ENCODE peak calls at places on chromosomes 1 and 21, in seven cellular contexts. One of them, this sample, is unnamed.
A peak's percentile ranks its signal among the peaks of the same experiment; 100 is the strongest.

GRCh38 chr1:160866001-160866704 is 3.5 kb upstream of the CD244 start:
- DNase-seq in adrenal gland: no peak
- DNase-seq in hepatocyte: no peak
- DNase-seq in left ventricle myocardium inferior: no peak
- DNase-seq in tibial artery: no peak
- DNase-seq in fibroblast of lung: no peak
- DNase-seq in A549: no peak
- DNase-seq in this sample: no peak

GRCh38 chr1:38243106-38243505 is 196.5 kb upstream of the POU3F1 start:
- DNase-seq in adrenal gland: no peak
- DNase-seq in hepatocyte: peak; percentile 58
- DNase-seq in left ventricle myocardium inferior: no peak
- DNase-seq in tibial artery: no peak
- DNase-seq in fibroblast of lung: no peak
- DNase-seq in A549: no peak
- DNase-seq in this sample: no peak

GRCh38 chr1:153192697-153193096 is 10.5 kb upstream of the LELP1 start:
- DNase-seq in adrenal gland: no peak
- DNase-seq in hepatocyte: no peak
- DNase-seq in left ventricle myocardium inferior: no peak
- DNase-seq in tibial artery: no peak
- DNase-seq in fibroblast of lung: no peak
- DNase-seq in A549: no peak
- DNase-seq in this sample: no peak

GRCh38 chr1:93753766-93754763 is 72.4 kb upstream of the BCAR3 start:
- DNase-seq in adrenal gland: peak; percentile 78
- DNase-seq in hepatocyte: no peak
- DNase-seq in left ventricle myocardium inferior: no peak
- DNase-seq in tibial artery: peak; percentile 30
- DNase-seq in fibroblast of lung: peak; percentile 96
- DNase-seq in A549: peak; percentile 28
- DNase-seq in this sample: peak; percentile 81

GRCh38 chr1:183931646-183932271 is 105.8 kb downstream of the COLGALT2 start:
- DNase-seq in adrenal gland: no peak
- DNase-seq in hepatocyte: no peak
- DNase-seq in left ventricle myocardium inferior: no peak
- DNase-seq in tibial artery: no peak
- DNase-seq in fibroblast of lung: peak; percentile 17
- DNase-seq in A549: no peak
- DNase-seq in this sample: peak; percentile 30

GRCh38 chr1:169900567-169900966 is 6.9 kb upstream of the SCYL3 start:
- DNase-seq in adrenal gland: no peak
- DNase-seq in hepatocyte: no peak
- DNase-seq in left ventricle myocardium inferior: no peak
- DNase-seq in tibial artery: no peak
- DNase-seq in fibroblast of lung: no peak
- DNase-seq in A549: no peak
- DNase-seq in this sample: no peak

GRCh38 chr21:25243809-25244208 is 363.5 kb downstream of the MRPL39 start:
- DNase-seq in adrenal gland: no peak
- DNase-seq in hepatocyte: no peak
- DNase-seq in left ventricle myocardium inferior: no peak
- DNase-seq in tibial artery: no peak
- DNase-seq in fibroblast of lung: peak; percentile 5
- DNase-seq in A549: no peak
- DNase-seq in this sample: no peak

GRCh38 chr1:202807367-202807925 is 775 bp downstream of the KDM5B start:
- DNase-seq in adrenal gland: no peak
- DNase-seq in hepatocyte: peak; percentile 83
- DNase-seq in left ventricle myocardium inferior: peak; percentile 25
- DNase-seq in tibial artery: peak; percentile 23
- DNase-seq in fibroblast of lung: peak; percentile 37
- DNase-seq in A549: peak; percentile 89
- DNase-seq in this sample: peak; percentile 95

GRCh38 chr1:8194481-8195227 is 123.3 kb upstream of the SLC45A1 start:
- DNase-seq in adrenal gland: no peak
- DNase-seq in hepatocyte: no peak
- DNase-seq in left ventricle myocardium inferior: no peak
- DNase-seq in tibial artery: no peak
- DNase-seq in fibroblast of lung: peak; percentile 28
- DNase-seq in A549: peak; percentile 82
- DNase-seq in this sample: peak; percentile 94

GRCh38 chr1:64692911-64693310 is 52.0 kb upstream of the RAVER2 start:
- DNase-seq in adrenal gland: no peak
- DNase-seq in hepatocyte: no peak
- DNase-seq in left ventricle myocardium inferior: no peak
- DNase-seq in tibial artery: no peak
- DNase-seq in fibroblast of lung: no peak
- DNase-seq in A549: no peak
- DNase-seq in this sample: no peak

GRCh38 chr21:43195131-43196021 is 26.6 kb downstream of the CRYAA start:
- DNase-seq in adrenal gland: peak; percentile 50
- DNase-seq in hepatocyte: peak; percentile 25
- DNase-seq in left ventricle myocardium inferior: peak; percentile 57
- DNase-seq in tibial artery: no peak
- DNase-seq in fibroblast of lung: no peak
- DNase-seq in A549: no peak
- DNase-seq in this sample: peak; percentile 78

GRCh38 chr1:41381691-41382530 is 20.7 kb downstream of the FOXO6 start:
- DNase-seq in adrenal gland: no peak
- DNase-seq in hepatocyte: peak; percentile 63
- DNase-seq in left ventricle myocardium inferior: no peak
- DNase-seq in tibial artery: peak; percentile 60
- DNase-seq in fibroblast of lung: peak; percentile 35
- DNase-seq in A549: peak; percentile 69
- DNase-seq in this sample: peak; percentile 96

GRCh38 chr1:234065794-234066447 is 161.4 kb downstream of the SLC35F3 start:
- DNase-seq in adrenal gland: peak; percentile 67
- DNase-seq in hepatocyte: peak; percentile 84
- DNase-seq in left ventricle myocardium inferior: peak; percentile 70
- DNase-seq in tibial artery: peak; percentile 71
- DNase-seq in fibroblast of lung: peak; percentile 57
- DNase-seq in A549: peak; percentile 58
- DNase-seq in this sample: peak; percentile 88

GRCh38 chr1:184473176-184473966 is 86.5 kb downstream of the C1orf21 start:
- DNase-seq in adrenal gland: no peak
- DNase-seq in hepatocyte: no peak
- DNase-seq in left ventricle myocardium inferior: no peak
- DNase-seq in tibial artery: no peak
- DNase-seq in fibroblast of lung: no peak
- DNase-seq in A549: no peak
- DNase-seq in this sample: no peak

GRCh38 chr1:219304227-219305226 is 130.8 kb downstream of the LYPLAL1 start:
- DNase-seq in adrenal gland: peak; percentile 60
- DNase-seq in hepatocyte: no peak
- DNase-seq in left ventricle myocardium inferior: peak; percentile 46
- DNase-seq in tibial artery: no peak
- DNase-seq in fibroblast of lung: peak; percentile 44
- DNase-seq in A549: peak; percentile 30
- DNase-seq in this sample: peak; percentile 62

GRCh38 chr1:233668725-233669294 is 54.9 kb downstream of the KCNK1 start:
- DNase-seq in adrenal gland: no peak
- DNase-seq in hepatocyte: no peak
- DNase-seq in left ventricle myocardium inferior: no peak
- DNase-seq in tibial artery: no peak
- DNase-seq in fibroblast of lung: peak; percentile 34
- DNase-seq in A549: peak; percentile 85
- DNase-seq in this sample: peak; percentile 29

GRCh38 chr1:54249798-54250497 is 50.0 kb downstream of the MRPL37 start:
- DNase-seq in adrenal gland: peak; percentile 90
- DNase-seq in hepatocyte: peak; percentile 66
- DNase-seq in left ventricle myocardium inferior: no peak
- DNase-seq in tibial artery: peak; percentile 64
- DNase-seq in fibroblast of lung: peak; percentile 63
- DNase-seq in A549: peak; percentile 71
- DNase-seq in this sample: peak; percentile 99

GRCh38 chr1:216894499-216894898 is 171.3 kb upstream of the ESRRG start:
- DNase-seq in adrenal gland: no peak
- DNase-seq in hepatocyte: no peak
- DNase-seq in left ventricle myocardium inferior: no peak
- DNase-seq in tibial artery: no peak
- DNase-seq in fibroblast of lung: no peak
- DNase-seq in A549: no peak
- DNase-seq in this sample: no peak

GRCh38 chr1:216887032-216887431 is 163.8 kb upstream of the ESRRG start:
- DNase-seq in adrenal gland: no peak
- DNase-seq in hepatocyte: no peak
- DNase-seq in left ventricle myocardium inferior: no peak
- DNase-seq in tibial artery: no peak
- DNase-seq in fibroblast of lung: peak; percentile 62
- DNase-seq in A549: no peak
- DNase-seq in this sample: no peak

GRCh38 chr1:216888721-216889120 is 165.5 kb upstream of the ESRRG start:
- DNase-seq in adrenal gland: no peak
- DNase-seq in hepatocyte: no peak
- DNase-seq in left ventricle myocardium inferior: no peak
- DNase-seq in tibial artery: no peak
- DNase-seq in fibroblast of lung: no peak
- DNase-seq in A549: no peak
- DNase-seq in this sample: no peak

GRCh38 chr1:216892581-216892980 is 169.4 kb upstream of the ESRRG start:
- DNase-seq in adrenal gland: no peak
- DNase-seq in hepatocyte: no peak
- DNase-seq in left ventricle myocardium inferior: no peak
- DNase-seq in tibial artery: no peak
- DNase-seq in fibroblast of lung: no peak
- DNase-seq in A549: no peak
- DNase-seq in this sample: no peak
- H3K9me3 ChIP-seq in adrenal gland: no peaks in the 10 kb centered on the region
- H3K9me3 ChIP-seq in hepatocyte: no peaks in the 10 kb centered on the region
- H3K9me3 ChIP-seq in left ventricle myocardium inferior: no peaks in the 10 kb centered on the region
- H3K9me3 ChIP-seq in tibial artery: no peaks in the 10 kb centered on the region
- H3K9me3 ChIP-seq in fibroblast of lung: no peaks in the 10 kb centered on the region
- H3K9me3 ChIP-seq in A549: no peaks in the 10 kb centered on the region
- H3K9me3 ChIP-seq in this sample: no peaks in the 10 kb centered on the region

GRCh38 chr1:89462250-89462649 is 62.4 kb upstream of the LRRC8B start:
- DNase-seq in adrenal gland: no peak
- DNase-seq in hepatocyte: no peak
- DNase-seq in left ventricle myocardium inferior: no peak
- DNase-seq in tibial artery: no peak
- DNase-seq in fibroblast of lung: no peak
- DNase-seq in A549: no peak
- DNase-seq in this sample: no peak
- TF ChIP-seq CTCF in adrenal gland: no peak
- TF ChIP-seq CTCF in hepatocyte: no peak
- TF ChIP-seq CTCF in left ventricle myocardium inferior: no peak
- TF ChIP-seq CTCF in tibial artery: no peak
- TF ChIP-seq CTCF in fibroblast of lung: no peak
- TF ChIP-seq CTCF in A549: no peak
- TF ChIP-seq CTCF in this sample: no peak

DNA sequence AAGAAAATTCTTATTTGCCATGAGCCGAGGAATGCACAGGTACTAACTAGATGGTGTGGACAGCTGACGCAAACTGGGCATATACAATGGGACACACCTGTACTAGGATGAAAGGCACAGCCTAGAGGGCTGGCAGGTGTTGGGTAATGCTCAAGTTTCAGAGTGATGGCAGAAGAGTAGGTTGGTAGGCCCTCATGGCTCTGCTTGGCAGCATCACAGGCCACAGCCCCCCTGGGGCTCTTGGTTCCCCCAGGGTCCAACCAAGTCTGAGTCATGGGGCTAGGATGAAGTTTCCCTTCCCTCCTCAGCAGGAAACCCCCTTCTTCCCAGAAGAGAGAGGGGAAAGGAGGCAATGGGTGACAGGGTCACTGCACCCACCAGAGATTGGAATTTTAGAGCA is 35.2 kb downstream of the SPEN start:
- DNase-seq in adrenal gland: no peak
- DNase-seq in hepatocyte: no peak
- DNase-seq in left ventricle myocardium inferior: no peak
- DNase-seq in tibial artery: no peak
- DNase-seq in fibroblast of lung: no peak
- DNase-seq in A549: no peak
- DNase-seq in this sample: peak; percentile 60
- H3K4me1 ChIP-seq in adrenal gland: peaks cover 16% of the 10 kb centered on the region
- H3K4me1 ChIP-seq in hepatocyte: peaks cover 15% of the 10 kb centered on the region
- H3K4me1 ChIP-seq in left ventricle myocardium inferior: peaks cover 58% of the 10 kb centered on the region
- H3K4me1 ChIP-seq in tibial artery: peaks cover 33% of the 10 kb centered on the region
- H3K4me1 ChIP-seq in fibroblast of lung: peaks cover 15% of the 10 kb centered on the region
- H3K4me1 ChIP-seq in A549: peaks cover 30% of the 10 kb centered on the region
- H3K4me1 ChIP-seq in this sample: peaks cover 22% of the 10 kb centered on the region

GRCh38 chr21:10430007-10430406 is 91.4 kb upstream of the TPTE start:
- DNase-seq in adrenal gland: no peak
- DNase-seq in hepatocyte: no peak
- DNase-seq in left ventricle myocardium inferior: no peak
- DNase-seq in tibial artery: no peak
- DNase-seq in fibroblast of lung: no peak
- DNase-seq in A549: no peak
- DNase-seq in this sample: peak; percentile 18
- H3K9me3 ChIP-seq in adrenal gland: no peaks in the 10 kb centered on the region
- H3K9me3 ChIP-seq in hepatocyte: peaks cover 42% of the 10 kb centered on the region
- H3K9me3 ChIP-seq in left ventricle myocardium inferior: peaks cover 29% of the 10 kb centered on the region
- H3K9me3 ChIP-seq in tibial artery: peaks cover 14% of the 10 kb centered on the region
- H3K9me3 ChIP-seq in fibroblast of lung: peaks cover 15% of the 10 kb centered on the region
- H3K9me3 ChIP-seq in A549: peaks cover 43% of the 10 kb centered on the region
- H3K9me3 ChIP-seq in this sample: peaks cover 28% of the 10 kb centered on the region

This sample was measured in osteoblast.